ENCODE peak calls at places on chromosomes 12 and 14, in six cellular contexts. F is Panc1, B is body of pancreas, H is mesendoderm, J is trophoblast cell, W is tibial artery. Q is an unnamed sample.

GRCh38 chr14:24243336-24243836 is 963 bp upstream of the TINF2 start:
- DNase-seq in F (no peak), B (no peak), H (peak; percentile 72), J (peak; percentile 61), W (no peak), Q (no peak)

GRCh38 chr14:24055971-24056799 is 4.4 kb downstream of the CARMIL3 start:
- DNase-seq in F (no peak), B (no peak), H (no peak), J (no peak), W (peak; percentile 2), Q (no peak)

GRCh38 chr14:104202259-104203070 is 64.1 kb downstream of the KIF26A start:
- DNase-seq in F (no peak), B (peak; percentile 70), H (no peak), J (no peak), W (no peak), Q (no peak)

GRCh38 chr12:102438823-102439205 is 41.5 kb downstream of the IGF1 start:
- DNase-seq in F (no peak), B (no peak), H (no peak), J (no peak), W (no peak), Q (no peak)

GRCh38 chr12:75207338-75208083 is 2.1 kb downstream of the KCNC2 start:
- DNase-seq in F (no peak), B (no peak), H (peak; percentile 34), J (no peak), W (no peak), Q (no peak)

GRCh38 chr12:128245890-128246289 is 21.1 kb upstream of the TMEM132C start:
- DNase-seq in F (no peak), B (no peak), H (peak; percentile 30), J (no peak), W (no peak), Q (no peak)

GRCh38 chr12:44286336-44286735 is 450.5 kb downstream of the TMEM117 start:
- DNase-seq in F (no peak), B (no peak), H (no peak), J (no peak), W (no peak), Q (no peak)

GRCh38 chr12:113361574-113362370 is 3.4 kb downstream of the PLBD2 start:
- DNase-seq in F (no peak), B (no peak), H (no peak), J (peak; percentile 0), W (no peak), Q (peak; percentile 26)

GRCh38 chr14:90968025-90968424 is 92.4 kb downstream of the RPS6KA5 start:
- DNase-seq in F (no peak), B (no peak), H (peak; percentile 6), J (peak; percentile 68), W (no peak), Q (no peak)

GRCh38 chr14:39169541-39169900 is 612 bp downstream of the TRAPPC6B start:
- DNase-seq in F (no peak), B (no peak), H (no peak), J (peak; percentile 4), W (no peak), Q (no peak)

GRCh38 chr12:76180401-76181277 is 96.2 kb upstream of the NAP1L1 start:
- DNase-seq in F (no peak), B (no peak), H (peak; percentile 18), J (no peak), W (no peak), Q (no peak)

GRCh38 chr12:24901975-24902461 is 46.9 kb downstream of the BCAT1 start:
- DNase-seq in F (no peak), B (no peak), H (peak; percentile 76), J (no peak), W (no peak), Q (no peak)

GRCh38 chr12:75208851-75209781 is 523 bp downstream of the KCNC2 start:
- DNase-seq in F (no peak), B (no peak), H (peak; percentile 82), J (no peak), W (no peak), Q (no peak)

GRCh38 chr12:23455283-23455682 is 494.2 kb downstream of the SOX5 start:
- DNase-seq in F (no peak), B (no peak), H (peak; percentile 25), J (no peak), W (no peak), Q (no peak)

GRCh38 chr14:68576496-68577244 is 216.2 kb downstream of the ZFP36L1 start:
- DNase-seq in F (no peak), B (no peak), H (no peak), J (peak; percentile 70), W (no peak), Q (no peak)

GRCh38 chr14:68018598-68018997 is 199.0 kb downstream of the RAD51B start:
- DNase-seq in F (no peak), B (no peak), H (no peak), J (no peak), W (no peak), Q (no peak)

GRCh38 chr14:92863281-92863680 is 59.7 kb upstream of the CHGA start:
- DNase-seq in F (no peak), B (no peak), H (no peak), J (no peak), W (no peak), Q (no peak)

GRCh38 chr14:80494769-80495168 is 283.5 kb upstream of the DIO2 start:
- DNase-seq in F (no peak), B (no peak), H (no peak), J (no peak), W (no peak), Q (no peak)

GRCh38 chr12:3803865-3804472 is 51.1 kb upstream of the CRACR2A start:
- DNase-seq in F (peak; percentile 54), B (peak; percentile 80), H (peak; percentile 83), J (peak; percentile 87), W (peak; percentile 71), Q (peak; percentile 26)

GRCh38 chr14:74517731-74518130 is 24.2 kb downstream of the ISCA2 start:
- DNase-seq in F (no peak), B (no peak), H (no peak), J (no peak), W (no peak), Q (no peak)

GRCh38 chr14:74514471-74514932 is 20.9 kb downstream of the ISCA2 start:
- DNase-seq in F (no peak), B (no peak), H (no peak), J (peak; percentile 27), W (peak; percentile 55), Q (no peak)

GRCh38 chr14:74518221-74518620 is 24.7 kb downstream of the ISCA2 start:
- DNase-seq in F (no peak), B (no peak), H (no peak), J (no peak), W (no peak), Q (no peak)

GRCh38 chr14:74516451-74517155 is 23.0 kb downstream of the ISCA2 start:
- DNase-seq in F (no peak), B (no peak), H (peak; percentile 87), J (no peak), W (no peak), Q (no peak)

GRCh38 chr14:74515891-74516412 is 22.4 kb downstream of the ISCA2 start:
- DNase-seq in F (no peak), B (no peak), H (no peak), J (no peak), W (no peak), Q (no peak)
- H3K4me1 ChIP-seq in F (no peaks in the 10 kb centered on the region), B (no peaks in the 10 kb centered on the region), H (no peaks in the 10 kb centered on the region), J (peaks cover 3% of the 10 kb centered on the region), W (peaks cover 35% of the 10 kb centered on the region), Q (no peaks in the 10 kb centered on the region)

GRCh38 chr12:2016862-2017723 is 12.8 kb upstream of the DCP1B start:
- DNase-seq in F (no peak), B (no peak), H (no peak), J (no peak), W (no peak), Q (no peak)
- H3K4me1 ChIP-seq in F (no peaks in the 10 kb centered on the region), B (no peaks in the 10 kb centered on the region), H (no peaks in the 10 kb centered on the region), J (peaks cover 13% of the 10 kb centered on the region), W (no peaks in the 10 kb centered on the region), Q (no peaks in the 10 kb centered on the region)

GRCh38 chr12:11763760-11764520 is 114.5 kb downstream of the ETV6 start:
- DNase-seq in F (no peak), B (no peak), H (peak; percentile 19), J (peak; percentile 81), W (no peak), Q (no peak)

GRCh38 chr12:11762723-11763326 is 113.4 kb downstream of the ETV6 start:
- DNase-seq in F (no peak), B (no peak), H (no peak), J (no peak), W (no peak), Q (no peak)

GRCh38 chr12:11759894-11760293 is 110.4 kb downstream of the ETV6 start:
- DNase-seq in F (no peak), B (no peak), H (no peak), J (no peak), W (no peak), Q (no peak)

GRCh38 chr12:11758838-11759509 is 109.5 kb downstream of the ETV6 start:
- DNase-seq in F (no peak), B (no peak), H (no peak), J (no peak), W (no peak), Q (no peak)

GRCh38 chr12:11761869-11762567 is 112.5 kb downstream of the ETV6 start:
- DNase-seq in F (no peak), B (no peak), H (no peak), J (no peak), W (no peak), Q (no peak)
- H3K4me1 ChIP-seq in F (no peaks in the 10 kb centered on the region), B (peaks cover 39% of the 10 kb centered on the region), H (peaks cover 5% of the 10 kb centered on the region), J (peaks cover 15% of the 10 kb centered on the region), W (peaks cover 77% of the 10 kb centered on the region), Q (peaks cover 34% of the 10 kb centered on the region)

DNA sequence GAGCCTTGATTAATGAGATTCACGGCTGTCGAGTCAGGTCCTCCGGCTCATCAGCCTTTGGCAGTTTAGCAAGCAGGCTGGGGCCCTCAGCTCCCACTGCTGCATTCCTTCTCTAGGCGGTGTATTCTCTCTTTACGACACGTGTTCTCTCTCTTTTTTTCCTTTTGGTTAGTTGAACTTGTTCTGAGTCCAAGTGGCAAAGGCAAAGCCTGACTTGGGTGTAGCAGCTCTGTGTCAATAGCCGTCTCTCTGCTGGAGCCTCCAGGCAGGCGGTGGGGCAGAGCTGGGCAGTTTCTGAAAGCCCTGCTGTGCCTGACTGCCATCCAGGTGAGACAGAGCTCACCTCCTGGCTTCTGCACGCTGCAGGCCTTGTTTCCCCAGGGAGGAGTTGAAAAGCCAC is 46.6 kb downstream of the SUSD6 start:
- DNase-seq in F (no peak), B (peak; percentile 46), H (peak; percentile 48), J (no peak), W (no peak), Q (no peak)
- H3K4me1 ChIP-seq in F (peaks cover 10% of the 10 kb centered on the region), B (peaks cover 60% of the 10 kb centered on the region), H (peaks cover 10% of the 10 kb centered on the region), J (peaks cover 12% of the 10 kb centered on the region), W (peaks cover 78% of the 10 kb centered on the region), Q (peaks cover 50% of the 10 kb centered on the region)

GRCh38 chr12:108563804-108564151 is 1.4 kb downstream of the ISCU start:
- DNase-seq in F (no peak), B (no peak), H (no peak), J (no peak), W (no peak), Q (no peak)
- H3K4me1 ChIP-seq in F (peaks cover 29% of the 10 kb centered on the region), B (peaks cover 53% of the 10 kb centered on the region), H (peaks cover 2% of the 10 kb centered on the region), J (peaks cover 15% of the 10 kb centered on the region), W (peaks cover 40% of the 10 kb centered on the region), Q (peaks cover 42% of the 10 kb centered on the region)

DNA sequence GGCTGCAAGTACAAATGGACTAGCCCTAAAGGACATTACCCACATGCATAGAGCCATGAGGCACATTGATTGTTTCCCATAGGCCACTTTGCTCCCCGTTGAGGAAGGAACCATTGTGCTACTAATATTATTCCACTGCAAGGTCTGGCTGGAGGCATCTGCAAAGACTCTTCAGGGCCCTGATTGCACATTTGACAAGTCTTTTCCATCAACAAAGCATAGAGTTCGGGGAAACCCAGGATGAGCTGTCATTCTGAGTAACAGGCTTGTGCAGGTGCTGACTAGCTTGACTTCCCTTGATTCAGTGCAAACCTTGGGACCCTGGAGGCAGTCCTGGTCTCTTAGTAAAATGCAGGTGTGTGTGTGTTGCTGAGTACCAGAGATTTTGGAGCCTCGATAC is 73.8 kb downstream of the SUSD6 start:
- DNase-seq in F (peak; percentile 56), B (no peak), H (no peak), J (peak; percentile 14), W (no peak), Q (no peak)
- H3K4me1 ChIP-seq in F (peaks cover 7% of the 10 kb centered on the region), B (peaks cover 43% of the 10 kb centered on the region), H (no peaks in the 10 kb centered on the region), J (no peaks in the 10 kb centered on the region), W (peaks cover 57% of the 10 kb centered on the region), Q (peaks cover 56% of the 10 kb centered on the region)

Q was measured in gastrocnemius medialis.